ENCODE peak calls at places on chromosomes 13 and 19, in six cellular contexts. One of them, this sample, is unnamed. For H3K27me3 and H3K4me1, the result is how much of the 10 kb centered on the place peaks cover.

GRCh38 chr19:3073159-3073563 is 10.9 kb upstream of the TLE5 start:
- DNase-seq in thoracic aorta: no peak
- DNase-seq in hepatocyte: no peak
- DNase-seq in CD4-positive, CD25-positive, alpha-beta regulatory T cell: no peak
- DNase-seq in colonic mucosa: peak
- DNase-seq in CD8-positive, alpha-beta T cell: no peak
- DNase-seq in this sample: no peak

GRCh38 chr19:35501684-35502083 is 11.4 kb upstream of the KRTDAP start:
- DNase-seq in thoracic aorta: no peak
- DNase-seq in hepatocyte: peak
- DNase-seq in CD4-positive, CD25-positive, alpha-beta regulatory T cell: no peak
- DNase-seq in colonic mucosa: no peak
- DNase-seq in CD8-positive, alpha-beta T cell: no peak
- DNase-seq in this sample: no peak

GRCh38 chr19:17420267-17420924 is 549 bp downstream of the MVB12A start:
- DNase-seq in thoracic aorta: no peak
- DNase-seq in hepatocyte: peak
- DNase-seq in CD4-positive, CD25-positive, alpha-beta regulatory T cell: peak
- DNase-seq in colonic mucosa: peak
- DNase-seq in CD8-positive, alpha-beta T cell: peak
- DNase-seq in this sample: peak

GRCh38 chr13:40517486-40518311 is 148.7 kb downstream of the FOXO1 start:
- DNase-seq in thoracic aorta: no peak
- DNase-seq in hepatocyte: no peak
- DNase-seq in CD4-positive, CD25-positive, alpha-beta regulatory T cell: peak
- DNase-seq in colonic mucosa: no peak
- DNase-seq in CD8-positive, alpha-beta T cell: no peak
- DNase-seq in this sample: no peak

GRCh38 chr13:23867027-23867491 is 22.1 kb downstream of the MIPEP start:
- DNase-seq in thoracic aorta: no peak
- DNase-seq in hepatocyte: peak
- DNase-seq in CD4-positive, CD25-positive, alpha-beta regulatory T cell: no peak
- DNase-seq in colonic mucosa: no peak
- DNase-seq in CD8-positive, alpha-beta T cell: no peak
- DNase-seq in this sample: no peak

GRCh38 chr19:8580710-8581281 is 3.6 kb upstream of the MYO1F start:
- DNase-seq in thoracic aorta: peak
- DNase-seq in hepatocyte: peak
- DNase-seq in CD4-positive, CD25-positive, alpha-beta regulatory T cell: peak
- DNase-seq in colonic mucosa: peak
- DNase-seq in CD8-positive, alpha-beta T cell: peak
- DNase-seq in this sample: peak

GRCh38 chr13:106357198-106357597 is 178.3 kb downstream of the EFNB2 start:
- DNase-seq in thoracic aorta: no peak
- DNase-seq in hepatocyte: no peak
- DNase-seq in CD4-positive, CD25-positive, alpha-beta regulatory T cell: no peak
- DNase-seq in colonic mucosa: no peak
- DNase-seq in CD8-positive, alpha-beta T cell: no peak
- DNase-seq in this sample: no peak

GRCh38 chr13:99065250-99066015 is 87.6 kb upstream of the DOCK9 start:
- DNase-seq in thoracic aorta: no peak
- DNase-seq in hepatocyte: no peak
- DNase-seq in CD4-positive, CD25-positive, alpha-beta regulatory T cell: no peak
- DNase-seq in colonic mucosa: no peak
- DNase-seq in CD8-positive, alpha-beta T cell: no peak
- DNase-seq in this sample: no peak

GRCh38 chr13:41418027-41418426 is 39.3 kb upstream of the RGCC start:
- DNase-seq in thoracic aorta: no peak
- DNase-seq in hepatocyte: no peak
- DNase-seq in CD4-positive, CD25-positive, alpha-beta regulatory T cell: no peak
- DNase-seq in colonic mucosa: no peak
- DNase-seq in CD8-positive, alpha-beta T cell: no peak
- DNase-seq in this sample: no peak

GRCh38 chr13:113022391-113023216 is 53.6 kb downstream of the MCF2L start:
- DNase-seq in thoracic aorta: no peak
- DNase-seq in hepatocyte: peak
- DNase-seq in CD4-positive, CD25-positive, alpha-beta regulatory T cell: no peak
- DNase-seq in colonic mucosa: no peak
- DNase-seq in CD8-positive, alpha-beta T cell: no peak
- DNase-seq in this sample: no peak

GRCh38 chr19:17234911-17235617 is 9.0 kb downstream of the OCEL1 start:
- DNase-seq in thoracic aorta: no peak
- DNase-seq in hepatocyte: no peak
- DNase-seq in CD4-positive, CD25-positive, alpha-beta regulatory T cell: peak
- DNase-seq in colonic mucosa: peak
- DNase-seq in CD8-positive, alpha-beta T cell: peak
- DNase-seq in this sample: peak

GRCh38 chr13:78298657-78299056 is 304.7 kb downstream of the POU4F1 start:
- DNase-seq in thoracic aorta: no peak
- DNase-seq in hepatocyte: no peak
- DNase-seq in CD4-positive, CD25-positive, alpha-beta regulatory T cell: no peak
- DNase-seq in colonic mucosa: no peak
- DNase-seq in CD8-positive, alpha-beta T cell: no peak
- DNase-seq in this sample: no peak

GRCh38 chr13:34657716-34658115 is 284.4 kb upstream of the NBEA start:
- DNase-seq in thoracic aorta: no peak
- DNase-seq in hepatocyte: no peak
- DNase-seq in CD4-positive, CD25-positive, alpha-beta regulatory T cell: no peak
- DNase-seq in colonic mucosa: no peak
- DNase-seq in CD8-positive, alpha-beta T cell: no peak
- DNase-seq in this sample: no peak

GRCh38 chr19:17950310-17951150 is 16.4 kb upstream of the KCNN1 start:
- DNase-seq in thoracic aorta: no peak
- DNase-seq in hepatocyte: no peak
- DNase-seq in CD4-positive, CD25-positive, alpha-beta regulatory T cell: no peak
- DNase-seq in colonic mucosa: no peak
- DNase-seq in CD8-positive, alpha-beta T cell: peak
- DNase-seq in this sample: peak

GRCh38 chr13:42832341-42833153 is 51.2 kb downstream of the FAM216B start:
- DNase-seq in thoracic aorta: no peak
- DNase-seq in hepatocyte: peak
- DNase-seq in CD4-positive, CD25-positive, alpha-beta regulatory T cell: peak
- DNase-seq in colonic mucosa: no peak
- DNase-seq in CD8-positive, alpha-beta T cell: no peak
- DNase-seq in this sample: no peak

GRCh38 chr19:1967087-1967608 is 26.2 kb downstream of the CSNK1G2 start:
- DNase-seq in thoracic aorta: no peak
- DNase-seq in hepatocyte: no peak
- DNase-seq in CD4-positive, CD25-positive, alpha-beta regulatory T cell: peak
- DNase-seq in colonic mucosa: no peak
- DNase-seq in CD8-positive, alpha-beta T cell: peak
- DNase-seq in this sample: no peak

GRCh38 chr13:113129921-113130750 is 7.5 kb downstream of the F10 start:
- DNase-seq in thoracic aorta: no peak
- DNase-seq in hepatocyte: no peak
- DNase-seq in CD4-positive, CD25-positive, alpha-beta regulatory T cell: peak
- DNase-seq in colonic mucosa: no peak
- DNase-seq in CD8-positive, alpha-beta T cell: no peak
- DNase-seq in this sample: no peak

GRCh38 chr19:3372413-3372812 is 6.0 kb downstream of the NFIC start:
- DNase-seq in thoracic aorta: no peak
- DNase-seq in hepatocyte: no peak
- DNase-seq in CD4-positive, CD25-positive, alpha-beta regulatory T cell: no peak
- DNase-seq in colonic mucosa: no peak
- DNase-seq in CD8-positive, alpha-beta T cell: no peak
- DNase-seq in this sample: no peak

GRCh38 chr19:31223805-31224534 is 125.3 kb downstream of the TSHZ3 start:
- DNase-seq in thoracic aorta: no peak
- DNase-seq in hepatocyte: peak
- DNase-seq in CD4-positive, CD25-positive, alpha-beta regulatory T cell: no peak
- DNase-seq in colonic mucosa: no peak
- DNase-seq in CD8-positive, alpha-beta T cell: no peak
- DNase-seq in this sample: no peak

GRCh38 chr19:27962260-27962659 is 1250.7 kb downstream of the UQCRFS1 start:
- DNase-seq in thoracic aorta: no peak
- DNase-seq in hepatocyte: no peak
- DNase-seq in CD4-positive, CD25-positive, alpha-beta regulatory T cell: no peak
- DNase-seq in colonic mucosa: no peak
- DNase-seq in CD8-positive, alpha-beta T cell: no peak
- DNase-seq in this sample: no peak

GRCh38 chr13:59883885-59884284 is 279.8 kb downstream of the DIAPH3 start:
- DNase-seq in thoracic aorta: no peak
- DNase-seq in hepatocyte: no peak
- DNase-seq in CD4-positive, CD25-positive, alpha-beta regulatory T cell: no peak
- DNase-seq in colonic mucosa: no peak
- DNase-seq in CD8-positive, alpha-beta T cell: no peak
- DNase-seq in this sample: no peak

GRCh38 chr13:113539822-113540221 is 44.7 kb upstream of the TFDP1 start:
- DNase-seq in thoracic aorta: no peak
- DNase-seq in hepatocyte: no peak
- DNase-seq in CD4-positive, CD25-positive, alpha-beta regulatory T cell: no peak
- DNase-seq in colonic mucosa: no peak
- DNase-seq in CD8-positive, alpha-beta T cell: no peak
- DNase-seq in this sample: no peak

GRCh38 chr19:47312366-47313006 is 2.8 kb downstream of the C5AR1 start:
- DNase-seq in thoracic aorta: no peak
- DNase-seq in hepatocyte: no peak
- DNase-seq in CD4-positive, CD25-positive, alpha-beta regulatory T cell: no peak
- DNase-seq in colonic mucosa: no peak
- DNase-seq in CD8-positive, alpha-beta T cell: no peak
- DNase-seq in this sample: no peak
- H3K27me3 ChIP-seq in thoracic aorta: under half
- H3K27me3 ChIP-seq in hepatocyte: under half
- H3K27me3 ChIP-seq in CD4-positive, CD25-positive, alpha-beta regulatory T cell: under half
- H3K27me3 ChIP-seq in colonic mucosa: under half
- H3K27me3 ChIP-seq in CD8-positive, alpha-beta T cell: under half
- H3K27me3 ChIP-seq in this sample: under half

DNA sequence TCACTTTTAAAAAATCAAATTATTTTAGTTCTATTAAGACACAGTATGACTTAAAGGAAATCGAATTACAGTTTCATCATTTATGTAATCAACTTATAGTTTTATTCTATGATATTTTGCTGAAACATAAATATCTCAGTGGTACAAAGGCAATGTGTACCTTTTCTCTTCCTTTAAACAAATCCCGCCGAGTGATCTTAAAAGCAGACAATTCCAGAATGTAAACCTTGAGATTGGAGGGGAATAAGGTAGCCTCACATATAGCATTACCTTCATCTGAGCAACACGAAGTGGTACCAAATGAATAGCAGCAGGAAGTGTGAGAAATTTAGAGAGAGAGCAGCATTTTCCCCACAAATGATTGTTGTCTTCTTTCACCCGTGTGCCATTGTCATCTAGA is 842.2 kb upstream of the GPC6 start:
- DNase-seq in thoracic aorta: no peak
- DNase-seq in hepatocyte: no peak
- DNase-seq in CD4-positive, CD25-positive, alpha-beta regulatory T cell: no peak
- DNase-seq in colonic mucosa: no peak
- DNase-seq in CD8-positive, alpha-beta T cell: no peak
- DNase-seq in this sample: no peak
- H3K4me1 ChIP-seq in thoracic aorta: under half
- H3K4me1 ChIP-seq in hepatocyte: under half
- H3K4me1 ChIP-seq in CD4-positive, CD25-positive, alpha-beta regulatory T cell: under half
- H3K4me1 ChIP-seq in colonic mucosa: under half
- H3K4me1 ChIP-seq in CD8-positive, alpha-beta T cell: under half
- H3K4me1 ChIP-seq in this sample: under half

DNA sequence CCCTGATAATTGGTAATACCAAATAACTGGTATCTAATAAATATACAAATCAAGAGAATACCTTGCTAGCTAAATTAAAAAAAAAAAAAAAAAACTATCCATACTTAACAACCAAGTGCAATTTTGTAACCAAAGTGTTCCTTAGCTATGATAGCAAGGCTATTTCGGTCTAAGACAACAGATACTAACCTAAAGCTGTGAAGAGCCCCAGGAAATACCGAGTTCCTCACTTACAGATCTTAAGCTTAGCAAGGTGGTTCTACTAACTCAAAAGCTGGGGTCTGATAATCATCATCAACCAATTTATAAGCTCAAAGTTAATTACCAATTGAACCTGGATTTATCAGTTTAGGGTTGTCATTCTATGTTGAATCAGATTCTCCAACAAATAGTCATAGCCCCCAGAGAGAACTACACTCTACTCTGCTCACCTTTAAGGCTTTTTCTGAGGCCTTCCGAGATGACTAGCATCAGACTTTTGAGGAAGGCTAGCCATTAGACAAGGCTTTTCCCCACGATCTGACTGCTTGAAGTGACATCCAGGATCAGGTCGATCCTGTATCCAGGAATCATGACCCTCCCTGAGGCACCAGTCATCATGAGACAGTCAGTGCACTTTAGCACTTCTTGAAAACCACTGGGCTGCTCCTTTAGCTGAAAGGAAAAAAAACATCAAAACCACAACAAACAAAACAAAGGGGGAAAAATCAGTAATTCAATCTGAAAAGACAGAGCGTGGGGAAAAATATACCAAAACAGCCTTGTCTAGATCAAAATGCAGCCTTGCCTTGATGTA is 32.0 kb downstream of the INTS6 start:
- DNase-seq in thoracic aorta: no peak
- DNase-seq in hepatocyte: no peak
- DNase-seq in CD4-positive, CD25-positive, alpha-beta regulatory T cell: no peak
- DNase-seq in colonic mucosa: no peak
- DNase-seq in CD8-positive, alpha-beta T cell: no peak
- DNase-seq in this sample: peak
- H3K27ac ChIP-seq in thoracic aorta: no peak
- H3K27ac ChIP-seq in hepatocyte: no peak
- H3K27ac ChIP-seq in CD4-positive, CD25-positive, alpha-beta regulatory T cell: no peak
- H3K27ac ChIP-seq in colonic mucosa: no peak
- H3K27ac ChIP-seq in CD8-positive, alpha-beta T cell: no peak
- H3K27ac ChIP-seq in this sample: peak

GRCh38 chr19:10427169-10427568 is 6.8 kb downstream of the PDE4A start:
- DNase-seq in thoracic aorta: no peak
- DNase-seq in hepatocyte: no peak
- DNase-seq in CD4-positive, CD25-positive, alpha-beta regulatory T cell: no peak
- DNase-seq in colonic mucosa: no peak
- DNase-seq in CD8-positive, alpha-beta T cell: no peak
- DNase-seq in this sample: no peak
- H3K27me3 ChIP-seq in thoracic aorta: under half
- H3K27me3 ChIP-seq in hepatocyte: half or more
- H3K27me3 ChIP-seq in CD4-positive, CD25-positive, alpha-beta regulatory T cell: under half
- H3K27me3 ChIP-seq in colonic mucosa: under half
- H3K27me3 ChIP-seq in CD8-positive, alpha-beta T cell: under half
- H3K27me3 ChIP-seq in this sample: under half

DNA sequence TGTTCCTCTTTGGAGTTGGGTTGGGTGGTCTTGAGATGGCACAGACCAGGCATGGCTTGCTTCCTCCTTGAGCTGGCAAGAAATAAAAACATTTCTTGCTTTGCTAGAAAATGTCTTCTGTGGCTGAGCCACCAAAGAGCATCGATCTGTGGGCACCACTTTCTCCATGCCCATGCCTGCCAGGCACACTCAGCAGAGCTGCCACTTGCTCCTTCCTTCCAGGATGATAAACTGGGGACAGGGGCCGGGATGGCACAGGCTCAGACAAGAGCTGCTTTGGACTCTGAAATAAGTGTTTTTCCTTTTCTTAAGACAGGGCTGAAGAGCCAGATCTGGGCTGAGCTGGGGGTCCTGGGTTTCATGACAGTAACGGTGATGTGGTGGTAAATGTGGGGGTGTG is 32.8 kb downstream of the NFIX start:
- DNase-seq in thoracic aorta: no peak
- DNase-seq in hepatocyte: no peak
- DNase-seq in CD4-positive, CD25-positive, alpha-beta regulatory T cell: no peak
- DNase-seq in colonic mucosa: no peak
- DNase-seq in CD8-positive, alpha-beta T cell: no peak
- DNase-seq in this sample: no peak
- H3K4me1 ChIP-seq in thoracic aorta: half or more
- H3K4me1 ChIP-seq in hepatocyte: under half
- H3K4me1 ChIP-seq in CD4-positive, CD25-positive, alpha-beta regulatory T cell: under half
- H3K4me1 ChIP-seq in colonic mucosa: under half
- H3K4me1 ChIP-seq in CD8-positive, alpha-beta T cell: under half
- H3K4me1 ChIP-seq in this sample: under half

This sample was measured in naive thymus-derived CD4-positive, alpha-beta T cell.